ENCODE peak calls at places on chromosomes 6 and 20, in nine cellular contexts. M, D, C, I, U, O, Q, V and K are unnamed samples.

GRCh38 chr20:2109425-2110210 is 8.0 kb downstream of the STK35 start:
- DNase-seq in D (peak), C (no peak), V (no peak), U (no peak), Q (no peak), I (peak), O (no peak), M (no peak), K (peak)

GRCh38 chr20:11777861-11778570 is 139.7 kb upstream of the BTBD3 start:
- DNase-seq in C (no peak), U (no peak), M (no peak), D (no peak), Q (no peak), I (peak), V (no peak), O (no peak), K (no peak)

GRCh38 chr6:166862287-166862977 is 93.9 kb downstream of the RNASET2 start:
- DNase-seq in Q (no peak), I (peak), C (no peak), M (no peak), O (peak), D (no peak), U (no peak), V (no peak), K (no peak)

GRCh38 chr6:139474145-139475108 is 100.0 kb upstream of the CITED2 start:
- DNase-seq in V (no peak), O (peak), D (no peak), I (peak), Q (no peak), U (no peak), C (peak), M (no peak), K (no peak)

GRCh38 chr6:52361945-52362442 is at the start of gene PAQR8:
- DNase-seq in V (peak), I (peak), M (peak), C (no peak), Q (peak), O (peak), D (peak), U (peak), K (peak)

GRCh38 chr6:39995633-39996032 is 61.4 kb upstream of the MOCS1 start:
- DNase-seq in D (no peak), Q (no peak), I (no peak), U (no peak), V (no peak), M (no peak), C (no peak), O (no peak), K (no peak)

GRCh38 chr6:170480045-170480714 is 72.9 kb downstream of the PSMB1 start:
- DNase-seq in D (no peak), C (no peak), I (peak), O (peak), Q (no peak), U (no peak), M (no peak), V (no peak), K (no peak)

GRCh38 chr6:17987576-17988421 is at the start of gene KIF13A:
- DNase-seq in D (peak), Q (no peak), V (no peak), C (no peak), U (peak), I (peak), M (peak), O (peak), K (peak)

GRCh38 chr20:59820204-59821041 is 113.0 kb downstream of the SYCP2 start:
- DNase-seq in C (no peak), O (no peak), M (no peak), I (peak), D (peak), Q (no peak), U (no peak), V (no peak), K (peak)

GRCh38 chr6:14804001-14804401 is 441.9 kb upstream of the JARID2 start:
- DNase-seq in O (no peak), V (no peak), D (no peak), C (no peak), M (no peak), Q (no peak), I (peak), U (no peak), K (no peak)

GRCh38 chr6:40313582-40313981 is 273.6 kb downstream of the LRFN2 start:
- DNase-seq in V (no peak), U (no peak), O (no peak), Q (no peak), C (no peak), D (no peak), M (no peak), I (no peak), K (no peak)

GRCh38 chr20:53024121-53024520 is 52.0 kb downstream of the TSHZ2 start:
- DNase-seq in I (no peak), V (no peak), Q (no peak), D (no peak), M (no peak), C (no peak), O (no peak), U (no peak), K (no peak)

GRCh38 chr20:6714202-6714800 is 53.2 kb upstream of the BMP2 start:
- DNase-seq in O (no peak), I (no peak), C (no peak), V (no peak), Q (no peak), D (no peak), M (no peak), U (peak), K (no peak)

GRCh38 chr6:48775157-48775556 is 664.2 kb upstream of the PTCHD4 start:
- DNase-seq in D (no peak), C (no peak), V (no peak), M (no peak), I (no peak), Q (no peak), U (no peak), O (no peak), K (no peak)

GRCh38 chr6:101444717-101445116 is 51.2 kb downstream of the GRIK2 start:
- DNase-seq in V (no peak), M (no peak), C (no peak), Q (no peak), D (no peak), I (no peak), U (no peak), O (no peak), K (no peak)

GRCh38 chr6:38503032-38503784 is 136.5 kb downstream of the BTBD9 start:
- DNase-seq in C (no peak), U (no peak), V (no peak), I (no peak), D (no peak), O (no peak), M (no peak), Q (no peak), K (no peak)

GRCh38 chr20:10788055-10788454 is 114.3 kb upstream of the JAG1 start:
- DNase-seq in U (no peak), I (no peak), O (no peak), Q (no peak), D (no peak), V (no peak), C (no peak), M (no peak), K (no peak)

GRCh38 chr6:62891065-62891647 is 320.1 kb upstream of the FKBP1C start:
- DNase-seq in O (peak), U (peak), C (no peak), M (no peak), I (peak), V (no peak), Q (no peak), D (no peak), K (no peak)

GRCh38 chr20:6075428-6076219 is 21.8 kb upstream of the LRRN4 start:
- DNase-seq in D (no peak), M (no peak), V (no peak), O (no peak), Q (no peak), C (no peak), I (no peak), U (no peak), K (peak)

GRCh38 chr20:20561841-20562240 is 150.6 kb downstream of the RALGAPA2 start:
- DNase-seq in V (no peak), Q (no peak), O (no peak), I (no peak), C (no peak), M (no peak), U (no peak), D (no peak), K (no peak)

GRCh38 chr6:18595774-18596528 is 208.8 kb downstream of the RNF144B start:
- DNase-seq in M (no peak), V (no peak), O (peak), C (peak), U (peak), Q (peak), I (peak), D (no peak), K (peak)

GRCh38 chr20:62743777-62744317 is 35.2 kb downstream of the NTSR1 start:
- DNase-seq in Q (no peak), O (no peak), M (peak), I (no peak), D (peak), C (no peak), U (no peak), V (no peak), K (no peak)

GRCh38 chr6:17418281-17419188 is 25.1 kb downstream of the CAP2 start:
- DNase-seq in D (peak), M (no peak), U (peak), Q (no peak), C (no peak), V (no peak), I (peak), O (no peak), K (no peak)

GRCh38 chr20:46127396-46128010 is 9.4 kb downstream of the CD40 start:
- DNase-seq in V (no peak), U (no peak), O (no peak), M (no peak), Q (no peak), C (no peak), I (no peak), D (no peak), K (no peak)

GRCh38 chr6:148765878-148766808 is 19.3 kb downstream of the UST start:
- DNase-seq in C (no peak), U (no peak), Q (no peak), O (no peak), M (no peak), V (no peak), I (no peak), D (no peak), K (no peak)

GRCh38 chr6:13188306-13188705 is 140.0 kb downstream of the TBC1D7 start:
- DNase-seq in I (no peak), C (no peak), U (no peak), Q (no peak), V (no peak), M (no peak), D (no peak), O (no peak), K (no peak)

GRCh38 chr6:157822221-157823000 is 635 bp upstream of the SNX9 start:
- DNase-seq in U (peak), V (no peak), O (peak), I (peak), Q (no peak), D (peak), C (no peak), M (peak), K (peak)

GRCh38 chr6:51369485-51369884 is 550.8 kb downstream of the TFAP2B start:
- DNase-seq in V (no peak), U (no peak), O (no peak), Q (no peak), M (no peak), C (no peak), D (no peak), I (no peak), K (no peak)

GRCh38 chr6:28139860-28140500 is 1.7 kb upstream of the ZKSCAN8 start:
- DNase-seq in D (no peak), I (no peak), O (no peak), Q (no peak), V (no peak), U (no peak), M (no peak), C (no peak), K (no peak)

GRCh38 chr20:10715035-10715434 is 41.2 kb upstream of the JAG1 start:
- DNase-seq in M (no peak), I (peak), C (peak), Q (no peak), O (no peak), U (peak), V (no peak), D (no peak), K (no peak)

GRCh38 chr6:27882624-27883023 is 29.6 kb downstream of the OR2B2 start:
- DNase-seq in M (no peak), O (peak), C (no peak), Q (no peak), V (no peak), D (no peak), I (no peak), U (no peak), K (no peak)

GRCh38 chr6:7542878-7543394 is 1.5 kb downstream of the DSP start:
- DNase-seq in C (no peak), I (peak), Q (peak), O (peak), U (peak), M (no peak), V (no peak), D (peak), K (peak)

GRCh38 chr20:38044685-38045084 is 11.1 kb downstream of the RPRD1B start:
- DNase-seq in I (no peak), U (no peak), C (no peak), D (no peak), Q (no peak), V (no peak), M (no peak), O (no peak), K (no peak)
- H3K27ac ChIP-seq in I (no peak), U (no peak), C (no peak), D (peak), Q (no peak), V (no peak), M (no peak), O (no peak), K (no peak)

GRCh38 chr6:111986651-111987050 is 67.3 kb upstream of the CCN6 start:
- DNase-seq in C (no peak), M (no peak), V (no peak), I (no peak), U (no peak), Q (no peak), D (no peak), O (no peak), K (no peak)
- H3K27ac ChIP-seq in C (no peak), M (no peak), V (no peak), I (no peak), U (no peak), Q (no peak), D (no peak), O (no peak), K (no peak)

GRCh38 chr6:155181498-155181897 is 82.3 kb upstream of the CLDN20 start:
- DNase-seq in I (no peak), V (no peak), D (no peak), C (no peak), M (no peak), Q (no peak), U (no peak), O (no peak), K (no peak)
- H3K27ac ChIP-seq in I (no peak), V (no peak), D (no peak), C (no peak), M (no peak), Q (no peak), U (no peak), O (no peak), K (no peak)

GRCh38 chr6:54194067-54194466 is 82.8 kb downstream of the MLIP start:
- DNase-seq in U (no peak), C (peak), Q (peak), I (peak), V (no peak), D (no peak), M (no peak), O (peak), K (no peak)
- H3K27ac ChIP-seq in U (no peak), C (no peak), Q (no peak), I (no peak), V (no peak), D (peak), M (no peak), O (no peak), K (no peak)

GRCh38 chr20:44404204-44405181 is 49.0 kb downstream of the HNF4A start:
- DNase-seq in Q (no peak), D (no peak), U (no peak), V (no peak), C (no peak), O (no peak), M (no peak), I (no peak), K (no peak)
- H3K27ac ChIP-seq in Q (no peak), D (no peak), U (no peak), V (no peak), C (no peak), O (no peak), M (no peak), I (no peak), K (no peak)

GRCh38 chr6:33699131-33699530 is 12.4 kb downstream of the UQCC2 start:
- DNase-seq in V (no peak), Q (no peak), I (no peak), D (peak), U (no peak), O (no peak), M (no peak), C (no peak), K (no peak)

GRCh38 chr6:33699739-33700138 is 11.8 kb downstream of the UQCC2 start:
- DNase-seq in C (no peak), D (no peak), V (no peak), O (no peak), Q (no peak), U (no peak), I (no peak), M (no peak), K (no peak)

GRCh38 chr6:33696538-33697518 is 14.7 kb downstream of the UQCC2 start:
- DNase-seq in I (peak), O (no peak), C (peak), D (peak), Q (no peak), U (no peak), M (peak), V (no peak), K (peak)

GRCh38 chr6:33697845-33698244 is 13.7 kb downstream of the UQCC2 start:
- DNase-seq in Q (no peak), D (peak), I (no peak), O (no peak), M (peak), V (no peak), U (no peak), C (no peak), K (no peak)

DNA sequence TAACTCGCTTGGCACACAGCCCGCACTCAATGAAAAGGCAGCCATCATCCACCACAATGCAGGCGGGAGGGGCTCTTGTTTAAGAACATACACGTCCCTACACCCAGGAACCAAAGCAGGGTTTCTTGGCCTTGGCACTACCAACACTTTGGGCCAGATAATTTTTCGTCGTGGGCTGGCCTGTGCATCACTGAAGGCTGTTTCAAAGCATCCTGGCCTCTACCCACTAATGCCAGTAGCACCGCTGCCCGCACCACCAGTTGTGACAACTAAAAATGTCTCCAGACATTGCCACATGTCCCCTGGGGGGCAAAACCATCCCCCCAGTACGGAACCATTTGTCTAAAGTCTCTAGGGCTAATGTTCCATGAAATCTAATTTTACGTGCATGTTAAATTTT is 13.0 kb downstream of the UQCC2 start:
- DNase-seq in Q (no peak), O (no peak), M (peak), D (peak), V (no peak), U (no peak), C (no peak), I (no peak), K (no peak)
- H3K27ac ChIP-seq in Q (no peak), O (peak), M (no peak), D (no peak), V (peak), U (no peak), C (no peak), I (no peak), K (no peak)

DNA sequence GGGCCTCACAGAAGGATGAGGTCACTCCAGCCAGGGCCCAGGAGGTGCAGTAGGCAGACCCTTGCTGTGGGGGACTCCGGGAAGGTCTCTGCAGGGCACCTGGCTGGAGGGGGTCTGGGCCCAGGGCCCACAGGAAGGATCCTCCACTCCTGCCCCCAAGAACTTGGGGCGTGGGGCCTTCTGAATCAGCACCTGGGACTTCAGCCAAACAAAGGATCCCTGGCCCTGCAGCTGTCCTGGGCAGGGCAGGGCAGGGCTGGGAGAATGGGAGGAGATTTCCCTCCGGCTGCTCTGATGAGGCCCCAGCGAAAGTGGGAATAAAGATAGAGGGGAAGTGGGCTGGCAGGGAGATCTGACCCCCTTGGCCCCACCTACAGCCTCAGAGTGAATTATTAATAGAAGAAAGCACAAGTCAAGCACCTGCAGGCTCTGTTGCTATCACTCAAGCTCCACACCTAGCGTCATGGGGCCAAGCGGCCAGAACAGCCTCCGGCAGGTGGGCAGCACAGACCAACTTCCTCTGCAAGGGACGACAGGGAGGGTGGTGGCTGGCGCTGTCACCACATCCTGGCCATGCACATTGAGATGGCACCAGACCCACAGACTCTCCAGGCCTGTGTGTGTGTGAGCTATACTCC is 61.6 kb upstream of the MRPS10 start:
- DNase-seq in V (no peak), C (no peak), D (peak), I (peak), U (peak), O (no peak), Q (no peak), M (peak), K (peak)
- H3K27ac ChIP-seq in V (no peak), C (no peak), D (no peak), I (no peak), U (peak), O (no peak), Q (peak), M (no peak), K (peak)

GRCh38 chr6:71123051-71123450 is 165.6 kb upstream of the OGFRL1 start:
- DNase-seq in C (no peak), M (no peak), U (no peak), Q (no peak), I (no peak), D (no peak), O (no peak), V (no peak), K (no peak)
- H3K27ac ChIP-seq in C (no peak), M (no peak), U (no peak), Q (no peak), I (no peak), D (no peak), O (no peak), V (no peak), K (no peak)